ENCODE peak calls at places on chromosome 22, in eight cellular contexts. Q, Z, I, Y, V, H, N and J are unnamed samples.

GRCh38 chr22:40637181-40638150 is 947 bp upstream of the MRTFA start:
- DNase-seq in Q (peak), N (no peak), I (peak), V (no peak), H (no peak), Z (no peak), Y (no peak), J (no peak)

GRCh38 chr22:32900856-32901255 is 99.4 kb downstream of the TIMP3 start:
- DNase-seq in V (no peak), H (no peak), Q (no peak), Y (no peak), Z (no peak), N (no peak), I (no peak), J (no peak)

GRCh38 chr22:21708960-21709359 is 26.6 kb downstream of the YPEL1 start:
- DNase-seq in N (no peak), I (no peak), Q (no peak), Y (no peak), V (no peak), Z (no peak), H (no peak), J (no peak)

GRCh38 chr22:42562282-42562681 is 8.5 kb downstream of the SERHL2 start:
- DNase-seq in I (no peak), V (no peak), Q (no peak), Y (no peak), H (no peak), N (no peak), Z (no peak), J (no peak)

GRCh38 chr22:46394622-46395021 is 59.1 kb downstream of the TRMU start:
- DNase-seq in N (no peak), V (no peak), H (no peak), Y (no peak), Z (no peak), Q (no peak), I (no peak), J (no peak)

GRCh38 chr22:23832226-23833016 is 6.4 kb downstream of the DERL3 start:
- DNase-seq in I (no peak), N (no peak), Q (no peak), Z (no peak), V (no peak), H (no peak), Y (no peak), J (no peak)

GRCh38 chr22:35349368-35349703 is 31.6 kb upstream of the HMOX1 start:
- DNase-seq in I (no peak), Y (no peak), N (no peak), V (no peak), Z (no peak), H (no peak), Q (no peak), J (no peak)

GRCh38 chr22:24247564-24248344 is 2.9 kb upstream of the GGT5 start:
- DNase-seq in Q (peak), I (no peak), Y (peak), Z (peak), N (peak), V (peak), H (peak), J (peak)

GRCh38 chr22:48153726-48154125 is 1391.3 kb downstream of the TBC1D22A start:
- DNase-seq in Z (no peak), I (no peak), V (no peak), Y (no peak), Q (no peak), H (peak), N (no peak), J (no peak)

GRCh38 chr22:42799462-42800405 is 57.3 kb downstream of the ARFGAP3 start:
- DNase-seq in I (no peak), V (peak), Q (no peak), Y (no peak), N (no peak), H (no peak), Z (no peak), J (no peak)

GRCh38 chr22:22184277-22184807 is 60.2 kb upstream of the VPREB1 start:
- DNase-seq in Y (no peak), Q (no peak), Z (no peak), I (no peak), H (no peak), N (no peak), V (no peak), J (no peak)

GRCh38 chr22:16807109-16807508 is 18.1 kb downstream of the XKR3 start:
- DNase-seq in V (no peak), Z (no peak), N (no peak), H (no peak), I (no peak), Q (no peak), Y (no peak), J (no peak)

GRCh38 chr22:21032037-21032842 is at the start of gene SLC7A4:
- DNase-seq in Y (peak), N (no peak), H (no peak), V (no peak), Z (no peak), I (no peak), Q (no peak), J (peak)

GRCh38 chr22:21845558-21846452 is 21.6 kb downstream of the MAPK1 start:
- DNase-seq in I (no peak), H (no peak), N (no peak), Q (no peak), Y (no peak), V (no peak), Z (no peak), J (no peak)

GRCh38 chr22:19060356-19061009 is 61.7 kb downstream of the DGCR2 start:
- DNase-seq in I (no peak), Q (no peak), Y (no peak), H (no peak), V (peak), N (no peak), Z (no peak), J (no peak)

GRCh38 chr22:43343262-43343988 is at the start of gene SCUBE1:
- DNase-seq in H (no peak), I (peak), Z (no peak), Q (no peak), V (no peak), Y (peak), N (peak), J (peak)

GRCh38 chr22:48713266-48714205 is 1114.1 kb downstream of the BRD1 start:
- DNase-seq in Q (no peak), H (no peak), I (no peak), V (no peak), Z (no peak), N (no peak), Y (no peak), J (no peak)

GRCh38 chr22:44171486-44172076 is 9.1 kb upstream of the PARVG start:
- DNase-seq in Q (no peak), H (no peak), I (no peak), Z (no peak), N (no peak), V (no peak), Y (no peak), J (no peak)

GRCh38 chr22:31230871-31231621 is 18.9 kb downstream of the LIMK2 start:
- DNase-seq in N (peak), I (no peak), Y (peak), Q (peak), H (peak), Z (no peak), V (peak), J (peak)

GRCh38 chr22:17633217-17633997 is 4.9 kb upstream of the ATP6V1E1 start:
- DNase-seq in I (no peak), Y (no peak), N (peak), Q (no peak), H (no peak), Z (no peak), V (peak), J (no peak)

GRCh38 chr22:23862103-23862502 is 4.4 kb downstream of the SLC2A11 start:
- DNase-seq in V (peak), N (peak), I (no peak), Y (peak), H (no peak), Q (no peak), Z (no peak), J (peak)

GRCh38 chr22:50612715-50613221 is 12.2 kb downstream of the MAPK8IP2 start:
- DNase-seq in N (no peak), H (no peak), Z (no peak), V (peak), I (no peak), Q (no peak), Y (peak), J (peak)

GRCh38 chr22:22322792-22323191 is 78.2 kb downstream of the VPREB1 start:
- DNase-seq in Q (no peak), N (no peak), H (no peak), Y (no peak), I (no peak), Z (no peak), V (no peak), J (no peak)

GRCh38 chr22:27075028-27075678 is 417.8 kb downstream of the MIAT start:
- DNase-seq in H (no peak), N (peak), I (no peak), Z (no peak), V (peak), Y (peak), Q (no peak), J (no peak)

GRCh38 chr22:19800761-19801244 is 40.2 kb downstream of the TBX1 start:
- DNase-seq in I (no peak), V (peak), Z (no peak), N (peak), Y (peak), Q (no peak), H (no peak), J (peak)

GRCh38 chr22:43485717-43486116 is 73.9 kb downstream of the MPPED1 start:
- DNase-seq in I (no peak), V (no peak), Q (no peak), Y (no peak), H (no peak), Z (no peak), N (no peak), J (no peak)

GRCh38 chr22:17476838-17477237 is 86.5 kb upstream of the SLC25A18 start:
- DNase-seq in V (peak), Y (no peak), I (no peak), H (no peak), Q (no peak), N (peak), Z (no peak), J (no peak)

GRCh38 chr22:19948057-19948760 is 6.6 kb upstream of the TXNRD2 start:
- DNase-seq in Y (no peak), Q (no peak), Z (no peak), N (no peak), V (no peak), H (no peak), I (no peak), J (no peak)

GRCh38 chr22:18024276-18024939 is at the start of gene MICAL3:
- DNase-seq in V (peak), H (no peak), Q (peak), N (peak), Z (no peak), Y (peak), I (peak), J (peak)

GRCh38 chr22:32801436-32802290 is at the start of gene TIMP3:
- DNase-seq in H (peak), Y (peak), V (peak), Q (peak), N (peak), Z (peak), I (no peak), J (peak)

GRCh38 chr22:26904483-26904882 is 247.1 kb downstream of the MIAT start:
- DNase-seq in V (no peak), Q (no peak), Z (no peak), H (no peak), N (no peak), Y (no peak), I (no peak), J (no peak)

GRCh38 chr22:36010090-36010489 is 18.5 kb downstream of the RBFOX2 start:
- DNase-seq in Z (no peak), V (no peak), N (no peak), H (no peak), Q (no peak), Y (peak), I (no peak), J (peak)